ENCODE peak calls at places on chromosomes 12 and 14, in four cellular contexts. N is cardiac fibroblast, U is dorsolateral prefrontal cortex, A is tibial artery. H is an unnamed sample.

GRCh38 chr12:89680409-89680808 is 28.2 kb downstream of the ATP2B1 start:
- DNase-seq in N (no peak), A (no peak), U (no peak), H (no peak)

GRCh38 chr12:43964966-43965365 is 129.1 kb downstream of the TMEM117 start:
- DNase-seq in A (no peak), N (peak; percentile 30), U (no peak), H (peak; percentile 5)

GRCh38 chr14:52948836-52949235 is 2.0 kb downstream of the FERMT2 start:
- DNase-seq in A (no peak), U (no peak), N (no peak), H (no peak)

GRCh38 chr14:24259282-24260025 is 3.5 kb downstream of the TGM1 start:
- DNase-seq in N (peak; percentile 38), A (peak; percentile 54), U (no peak), H (no peak)

GRCh38 chr14:95765016-95765415 is 51.1 kb upstream of the TCL1A start:
- DNase-seq in N (no peak), U (no peak), A (no peak), H (peak; percentile 46)

GRCh38 chr12:26627335-26627734 is 205.7 kb downstream of the ITPR2 start:
- DNase-seq in A (no peak), U (no peak), N (no peak), H (peak; percentile 83)

GRCh38 chr12:76274699-76275098 is 73.5 kb downstream of the BBS10 start:
- DNase-seq in A (no peak), N (peak; percentile 84), U (no peak), H (peak; percentile 43)

GRCh38 chr14:98229676-98230366 is 1042.2 kb downstream of the BCL11B start:
- DNase-seq in U (no peak), A (no peak), N (no peak), H (no peak)

GRCh38 chr12:48473061-48473460 is 702 bp downstream of the ANP32D start:
- DNase-seq in A (no peak), N (no peak), U (no peak), H (no peak)

GRCh38 chr14:90382491-90383125 is 14.2 kb upstream of the CALM1 start:
- DNase-seq in N (peak; percentile 88), U (peak; percentile 80), A (peak; percentile 87), H (peak; percentile 87)

GRCh38 chr14:68241862-68242490 is 422.4 kb downstream of the RAD51B start:
- DNase-seq in N (no peak), U (no peak), A (no peak), H (no peak)

GRCh38 chr14:77663289-77663688 is 44.5 kb downstream of the ALKBH1 start:
- DNase-seq in N (peak; percentile 72), A (no peak), U (no peak), H (peak; percentile 76)

GRCh38 chr14:30550335-30550734 is 8.6 kb upstream of the G2E3 start:
- DNase-seq in U (no peak), N (peak; percentile 48), A (no peak), H (peak; percentile 32)

GRCh38 chr12:42609605-42610004 is 20.1 kb upstream of the PRICKLE1 start:
- DNase-seq in U (no peak), A (no peak), N (peak; percentile 64), H (no peak)

GRCh38 chr14:101186544-101186943 is 283.0 kb upstream of the RTL1 start:
- DNase-seq in N (no peak), A (no peak), U (no peak), H (no peak)

GRCh38 chr12:53054112-53054878 is 4.4 kb downstream of the TNS2 start:
- DNase-seq in A (peak; percentile 98), N (peak; percentile 87), U (peak; percentile 97), H (peak; percentile 90)

GRCh38 chr14:32542507-32542906 is 213.4 kb downstream of the AKAP6 start:
- DNase-seq in A (no peak), N (no peak), U (no peak), H (no peak)

GRCh38 chr14:92093320-92093719 is 13.1 kb downstream of the ATXN3 start:
- DNase-seq in A (no peak), U (no peak), N (no peak), H (no peak)
- TF ChIP-seq CTCF in A (no peak), U (peak; percentile 35), N (no peak), H (peak; percentile 20)

DNA sequence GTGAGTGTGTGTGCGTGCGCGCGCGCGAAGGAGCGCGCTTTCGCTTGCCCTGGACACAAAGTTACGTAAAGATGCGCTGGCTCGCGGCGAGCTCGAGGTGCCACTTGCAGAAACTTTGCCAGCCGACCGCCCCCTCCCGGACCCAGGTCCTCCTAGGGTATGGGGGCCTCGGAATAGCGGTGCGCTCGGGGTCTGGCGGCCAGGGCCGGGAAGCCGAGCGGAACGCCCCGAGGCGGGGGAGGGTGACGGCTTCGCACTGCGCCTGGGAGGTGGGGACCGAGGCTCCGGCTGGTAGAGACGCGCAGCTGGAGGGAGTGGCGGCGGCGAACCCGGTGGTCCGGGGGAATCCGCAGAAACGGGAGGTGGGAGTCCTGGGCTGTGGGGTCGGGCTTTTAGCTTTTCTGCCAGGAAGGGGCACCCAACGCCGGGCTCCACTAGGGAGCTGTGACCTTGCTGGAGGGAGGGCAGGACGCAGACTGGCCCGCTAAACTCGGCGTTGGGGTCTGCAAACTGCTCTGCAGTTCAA is 837 bp downstream of the RFX4 start:
- DNase-seq in U (no peak), N (peak; percentile 23), A (no peak), H (peak; percentile 9)
- H3K4me3 ChIP-seq in U (peak overlapping the region; percentile 42), N (peak overlapping the region; percentile 30), A (peak overlapping the region; percentile 34), H (peak overlapping the region; percentile 35)

GRCh38 chr12:120229583-120230325 is 28.8 kb upstream of the RPLP0 start:
- DNase-seq in A (no peak), U (no peak), N (peak; percentile 57), H (peak; percentile 84)

GRCh38 chr12:120230974-120231315 is 30.0 kb upstream of the RPLP0 start:
- DNase-seq in N (no peak), U (no peak), A (no peak), H (no peak)

GRCh38 chr12:120230326-120230973 is 29.5 kb upstream of the RPLP0 start:
- DNase-seq in A (peak; percentile 85), U (no peak), N (peak; percentile 95), H (peak; percentile 98)

GRCh38 chr12:120229071-120229582 is 28.2 kb upstream of the RPLP0 start:
- DNase-seq in A (no peak), U (no peak), N (no peak), H (peak; percentile 62)

DNA sequence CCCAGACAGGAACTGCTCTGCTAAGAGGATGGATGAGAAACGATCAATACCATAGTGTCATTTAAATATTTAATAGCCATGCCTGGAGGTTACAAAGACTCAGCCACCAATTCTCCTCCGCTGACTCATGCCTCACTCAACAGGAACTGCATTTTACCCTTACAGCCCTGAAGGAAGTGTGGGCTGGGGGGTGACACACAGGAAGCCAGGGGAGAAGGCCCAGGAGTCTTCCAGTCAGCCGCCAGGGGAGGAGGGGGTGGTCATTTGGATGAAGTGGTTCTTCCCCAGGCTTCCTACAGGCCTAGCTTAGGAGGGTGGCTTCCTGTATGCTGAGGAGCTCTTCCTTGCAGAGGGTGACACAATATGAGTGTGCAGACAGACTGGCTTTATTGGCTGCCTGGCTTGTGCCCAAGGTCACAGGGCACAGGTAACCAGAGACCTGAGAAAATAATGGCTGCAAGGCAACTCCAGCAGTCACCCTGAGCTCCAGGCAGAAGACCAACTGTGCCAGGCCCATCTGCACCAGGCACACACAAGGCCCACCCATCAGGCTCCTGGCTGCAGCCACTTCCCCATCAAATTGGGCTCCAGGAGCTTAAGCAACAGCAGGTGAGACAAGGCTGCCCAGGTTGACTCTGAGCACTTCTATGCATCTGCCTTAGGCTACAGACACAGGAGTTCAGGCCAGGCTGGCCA is 30.6 kb upstream of the RPLP0 start:
- DNase-seq in A (no peak), N (peak; percentile 97), U (no peak), H (peak; percentile 87)
- TF ChIP-seq CTCF in A (no peak), N (peak; percentile 52), U (no peak), H (peak; percentile 30)

GRCh38 chr12:94766397-94766796 is 116.0 kb upstream of the TMCC3 start:
- DNase-seq in N (no peak), U (no peak), A (no peak), H (no peak)

GRCh38 chr12:94769746-94770396 is 119.5 kb upstream of the TMCC3 start:
- DNase-seq in A (no peak), U (no peak), N (no peak), H (no peak)

GRCh38 chr12:94769040-94769420 is 118.7 kb upstream of the TMCC3 start:
- DNase-seq in U (no peak), A (no peak), N (no peak), H (peak; percentile 87)

GRCh38 chr12:94768398-94769039 is 118.2 kb upstream of the TMCC3 start:
- DNase-seq in A (no peak), U (no peak), N (no peak), H (no peak)

DNA sequence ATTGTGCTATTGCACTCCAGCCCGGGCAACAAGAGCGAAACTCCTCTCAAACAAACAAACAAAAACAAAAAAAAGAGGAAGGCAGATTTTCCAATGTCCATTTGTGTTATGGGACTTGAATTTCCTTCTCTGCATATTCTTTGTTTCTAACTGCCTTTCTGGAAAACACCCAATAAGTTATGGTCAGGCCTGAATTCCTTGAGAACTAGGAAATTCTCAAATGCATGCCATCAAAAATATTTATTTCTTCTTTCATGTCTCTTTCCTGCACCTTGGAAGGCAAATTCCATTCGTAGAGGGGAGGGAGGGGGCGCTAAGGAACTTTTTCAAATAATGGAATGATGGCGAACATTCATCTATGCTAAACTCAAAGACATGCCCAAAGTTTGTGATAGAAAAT is 117.6 kb upstream of the TMCC3 start:
- DNase-seq in A (no peak), U (no peak), N (no peak), H (no peak)
- H3K4me3 ChIP-seq in A (no peak overlapping the region), U (no peak overlapping the region), N (no peak overlapping the region), H (no peak overlapping the region)

GRCh38 chr12:32261638-32262037 is 137.7 kb upstream of the FGD4 start:
- DNase-seq in N (no peak), A (no peak), U (no peak), H (no peak)
- TF ChIP-seq CTCF in N (no peak), A (no peak), U (no peak), H (peak; percentile 19)

GRCh38 chr14:56514663-56515371 is 64.8 kb upstream of the TMEM260 start:
- DNase-seq in U (no peak), N (peak; percentile 55), A (no peak), H (peak; percentile 37)
- H3K4me3 ChIP-seq in U (no peak overlapping the region), N (no peak overlapping the region), A (no peak overlapping the region), H (no peak overlapping the region)